ENCODE peak calls at places on chromosome 18, in four cellular contexts. One of them, this sample, is unnamed.
A peak's percentile ranks its signal among the peaks of the same experiment; 100 is the strongest.

GRCh38 chr18:68839701-68840100 is 41.8 kb downstream of the CCDC102B start:
- DNase-seq in KG1: no peak
- DNase-seq in central memory CD4-positive, alpha-beta T cell: no peak
- DNase-seq in stimulated activated CD8-positive, alpha-beta memory T cell treated with anti-CD3 and anti-CD28 coated beads, Interleukin-2, amount 100 ng/mL, for 1 hour: no peak
- DNase-seq in this sample: no peak

GRCh38 chr18:66632771-66633170 is 28.9 kb upstream of the CDH19 start:
- DNase-seq in central memory CD4-positive, alpha-beta T cell: no peak
- DNase-seq in KG1: no peak
- DNase-seq in stimulated activated CD8-positive, alpha-beta memory T cell treated with anti-CD3 and anti-CD28 coated beads, Interleukin-2, amount 100 ng/mL, for 1 hour: no peak
- DNase-seq in this sample: no peak

GRCh38 chr18:79785831-79786230 is 11.9 kb upstream of the KCNG2 start:
- DNase-seq in KG1: no peak
- DNase-seq in central memory CD4-positive, alpha-beta T cell: no peak
- DNase-seq in stimulated activated CD8-positive, alpha-beta memory T cell treated with anti-CD3 and anti-CD28 coated beads, Interleukin-2, amount 100 ng/mL, for 1 hour: no peak
- DNase-seq in this sample: no peak

GRCh38 chr18:79866889-79867574 is 69.3 kb downstream of the KCNG2 start:
- DNase-seq in KG1: no peak
- DNase-seq in stimulated activated CD8-positive, alpha-beta memory T cell treated with anti-CD3 and anti-CD28 coated beads, Interleukin-2, amount 100 ng/mL, for 1 hour: no peak
- DNase-seq in central memory CD4-positive, alpha-beta T cell: no peak
- DNase-seq in this sample: no peak

GRCh38 chr18:37452697-37453385 is 112.8 kb downstream of the CELF4 start:
- DNase-seq in central memory CD4-positive, alpha-beta T cell: no peak
- DNase-seq in KG1: no peak
- DNase-seq in stimulated activated CD8-positive, alpha-beta memory T cell treated with anti-CD3 and anti-CD28 coated beads, Interleukin-2, amount 100 ng/mL, for 1 hour: no peak
- DNase-seq in this sample: no peak

GRCh38 chr18:13910986-13911385 is 4.3 kb downstream of the MC2R start:
- DNase-seq in KG1: no peak
- DNase-seq in central memory CD4-positive, alpha-beta T cell: no peak
- DNase-seq in stimulated activated CD8-positive, alpha-beta memory T cell treated with anti-CD3 and anti-CD28 coated beads, Interleukin-2, amount 100 ng/mL, for 1 hour: no peak
- DNase-seq in this sample: no peak

GRCh38 chr18:23540867-23541266 is 37.6 kb downstream of the RMC1 start:
- DNase-seq in stimulated activated CD8-positive, alpha-beta memory T cell treated with anti-CD3 and anti-CD28 coated beads, Interleukin-2, amount 100 ng/mL, for 1 hour: no peak
- DNase-seq in KG1: peak; percentile 19
- DNase-seq in central memory CD4-positive, alpha-beta T cell: peak; percentile 40
- DNase-seq in this sample: no peak

GRCh38 chr18:45175505-45175904 is 439.8 kb upstream of the SLC14A2 start:
- DNase-seq in stimulated activated CD8-positive, alpha-beta memory T cell treated with anti-CD3 and anti-CD28 coated beads, Interleukin-2, amount 100 ng/mL, for 1 hour: no peak
- DNase-seq in central memory CD4-positive, alpha-beta T cell: no peak
- DNase-seq in KG1: no peak
- DNase-seq in this sample: no peak

GRCh38 chr18:33210575-33211189 is 229.8 kb downstream of the CCDC178 start:
- DNase-seq in central memory CD4-positive, alpha-beta T cell: no peak
- DNase-seq in stimulated activated CD8-positive, alpha-beta memory T cell treated with anti-CD3 and anti-CD28 coated beads, Interleukin-2, amount 100 ng/mL, for 1 hour: no peak
- DNase-seq in KG1: peak; percentile 2
- DNase-seq in this sample: no peak

GRCh38 chr18:79579807-79580480 is 99.7 kb upstream of the CTDP1 start:
- DNase-seq in KG1: no peak
- DNase-seq in stimulated activated CD8-positive, alpha-beta memory T cell treated with anti-CD3 and anti-CD28 coated beads, Interleukin-2, amount 100 ng/mL, for 1 hour: no peak
- DNase-seq in central memory CD4-positive, alpha-beta T cell: no peak
- DNase-seq in this sample: no peak

GRCh38 chr18:12076424-12077140 is 17.1 kb upstream of the ANKRD62 start:
- DNase-seq in stimulated activated CD8-positive, alpha-beta memory T cell treated with anti-CD3 and anti-CD28 coated beads, Interleukin-2, amount 100 ng/mL, for 1 hour: no peak
- DNase-seq in central memory CD4-positive, alpha-beta T cell: no peak
- DNase-seq in KG1: no peak
- DNase-seq in this sample: no peak

GRCh38 chr18:56431551-56431950 is 206.8 kb downstream of the TXNL1 start:
- DNase-seq in KG1: no peak
- DNase-seq in stimulated activated CD8-positive, alpha-beta memory T cell treated with anti-CD3 and anti-CD28 coated beads, Interleukin-2, amount 100 ng/mL, for 1 hour: no peak
- DNase-seq in central memory CD4-positive, alpha-beta T cell: no peak
- DNase-seq in this sample: no peak

GRCh38 chr18:2281523-2282199 is 289.6 kb downstream of the METTL4 start:
- DNase-seq in stimulated activated CD8-positive, alpha-beta memory T cell treated with anti-CD3 and anti-CD28 coated beads, Interleukin-2, amount 100 ng/mL, for 1 hour: no peak
- DNase-seq in KG1: no peak
- DNase-seq in central memory CD4-positive, alpha-beta T cell: no peak
- DNase-seq in this sample: no peak